ENCODE peak calls at places on chromosomes 13 and 19, in five cellular contexts. B is neuronal stem cell, W is H1, K is IMR-90, T is mesenchymal stem cell. I is an unnamed sample.
A peak's percentile ranks its signal among the peaks of the same experiment; 100 is the strongest.

GRCh38 chr13:93116809-93117208 is 109.8 kb upstream of the GPC6 start:
- DNase-seq in T (no peak), B (no peak), W (no peak), K (no peak), I (peak; percentile 30)

GRCh38 chr19:30113182-30113581 is 171.1 kb downstream of the URI1 start:
- DNase-seq in T (no peak), K (no peak), B (no peak), W (no peak), I (no peak)

GRCh38 chr19:12778020-12778904 is 2.9 kb upstream of the HOOK2 start:
- DNase-seq in B (no peak), W (peak; percentile 76), K (peak; percentile 75), T (peak; percentile 94), I (peak; percentile 70)

GRCh38 chr19:16366433-16367268 is 42.0 kb downstream of the KLF2 start:
- DNase-seq in T (no peak), K (no peak), W (no peak), B (no peak), I (no peak)

GRCh38 chr19:15015946-15016542 is 33.2 kb upstream of the CASP14 start:
- DNase-seq in K (no peak), B (peak; percentile 54), W (no peak), T (no peak), I (peak; percentile 40)

GRCh38 chr13:98888222-98888889 is 89.5 kb downstream of the DOCK9 start:
- DNase-seq in K (no peak), W (no peak), B (no peak), T (no peak), I (peak; percentile 51)

GRCh38 chr13:85665286-85665685 is 133.9 kb downstream of the SLITRK6 start:
- DNase-seq in T (peak; percentile 39), K (peak; percentile 82), W (no peak), B (no peak), I (peak; percentile 13)

GRCh38 chr13:113551081-113552000 is 33.2 kb upstream of the TFDP1 start:
- DNase-seq in B (no peak), K (no peak), T (no peak), W (peak; percentile 23), I (no peak)

GRCh38 chr13:29140277-29140676 is 320.1 kb downstream of the MTUS2 start:
- DNase-seq in W (no peak), B (no peak), T (peak; percentile 88), K (no peak), I (peak; percentile 60)

GRCh38 chr13:37313383-37313782 is 207.9 kb upstream of the CSNK1A1L start:
- DNase-seq in T (no peak), K (peak; percentile 92), B (no peak), W (no peak), I (no peak)

GRCh38 chr19:14487370-14488125 is 8.4 kb downstream of the GIPC1 start:
- DNase-seq in B (no peak), W (no peak), T (no peak), K (peak; percentile 45), I (no peak)

GRCh38 chr13:113052971-113053370 is 52.6 kb upstream of the F7 start:
- DNase-seq in B (no peak), W (no peak), T (no peak), K (no peak), I (no peak)

GRCh38 chr19:16470911-16471811 is 609 bp downstream of the EPS15L1 start:
- DNase-seq in K (peak; percentile 55), W (peak; percentile 62), T (peak; percentile 49), B (no peak), I (peak; percentile 26)

GRCh38 chr13:73745190-73745589 is 389.0 kb downstream of the KLF12 start:
- DNase-seq in T (no peak), B (no peak), W (no peak), K (no peak), I (no peak)

GRCh38 chr19:45897413-45897812 is 5.0 kb downstream of the MYPOP start:
- DNase-seq in W (no peak), B (no peak), K (no peak), T (no peak), I (no peak)

GRCh38 chr19:40685016-40685526 is 5.4 kb downstream of the NUMBL start:
- DNase-seq in B (no peak), T (no peak), W (no peak), K (no peak), I (no peak)

GRCh38 chr19:55484571-55485438 is at the start of gene NAT14:
- DNase-seq in W (peak; percentile 97), B (peak; percentile 86), K (peak; percentile 48), T (peak; percentile 86), I (peak; percentile 93)

GRCh38 chr13:61286148-61286745 is 129.4 kb downstream of the PCDH20 start:
- DNase-seq in K (no peak), T (no peak), B (peak; percentile 2), W (peak; percentile 51), I (peak; percentile 74)

GRCh38 chr19:590396-590745 is 690 bp downstream of the HCN2 start:
- DNase-seq in W (no peak), K (peak; percentile 30), B (no peak), T (no peak), I (no peak)

GRCh38 chr19:45809643-45810159 is 5.4 kb downstream of the RSPH6A start:
- DNase-seq in T (peak; percentile 86), B (no peak), W (no peak), K (peak; percentile 83), I (peak; percentile 51)

GRCh38 chr19:40348125-40348913 is at the start of the genes C19orf47 and PLD3:
- DNase-seq in T (peak; percentile 99), B (peak; percentile 97), W (peak; percentile 96), K (peak; percentile 99), I (peak; percentile 99)

GRCh38 chr13:39779337-39780270 is 124.1 kb downstream of the COG6 start:
- DNase-seq in B (no peak), T (peak; percentile 48), K (peak; percentile 36), W (no peak), I (no peak)

GRCh38 chr13:21530656-21531055 is 71.6 kb upstream of the ZDHHC20 start:
- DNase-seq in W (no peak), B (no peak), K (no peak), T (no peak), I (no peak)
- H3K27me3 ChIP-seq in W (no peaks in the 10 kb centered on the region), B (no peaks in the 10 kb centered on the region), K (no peaks in the 10 kb centered on the region), T (no peaks in the 10 kb centered on the region), I (no peaks in the 10 kb centered on the region)

GRCh38 chr19:11528551-11529341 is at the start of gene ECSIT:
- DNase-seq in B (peak; percentile 97), T (peak; percentile 100), K (peak; percentile 98), W (peak; percentile 94), I (peak; percentile 99)
- H4K8ac ChIP-seq in B (no peak within 1 kb of the TSS), T (peak within 1 kb of the TSS; percentile 86), K (peak within 1 kb of the TSS; percentile 63), W (peak within 1 kb of the TSS; percentile 100), I (no peak within 1 kb of the TSS)

DNA sequence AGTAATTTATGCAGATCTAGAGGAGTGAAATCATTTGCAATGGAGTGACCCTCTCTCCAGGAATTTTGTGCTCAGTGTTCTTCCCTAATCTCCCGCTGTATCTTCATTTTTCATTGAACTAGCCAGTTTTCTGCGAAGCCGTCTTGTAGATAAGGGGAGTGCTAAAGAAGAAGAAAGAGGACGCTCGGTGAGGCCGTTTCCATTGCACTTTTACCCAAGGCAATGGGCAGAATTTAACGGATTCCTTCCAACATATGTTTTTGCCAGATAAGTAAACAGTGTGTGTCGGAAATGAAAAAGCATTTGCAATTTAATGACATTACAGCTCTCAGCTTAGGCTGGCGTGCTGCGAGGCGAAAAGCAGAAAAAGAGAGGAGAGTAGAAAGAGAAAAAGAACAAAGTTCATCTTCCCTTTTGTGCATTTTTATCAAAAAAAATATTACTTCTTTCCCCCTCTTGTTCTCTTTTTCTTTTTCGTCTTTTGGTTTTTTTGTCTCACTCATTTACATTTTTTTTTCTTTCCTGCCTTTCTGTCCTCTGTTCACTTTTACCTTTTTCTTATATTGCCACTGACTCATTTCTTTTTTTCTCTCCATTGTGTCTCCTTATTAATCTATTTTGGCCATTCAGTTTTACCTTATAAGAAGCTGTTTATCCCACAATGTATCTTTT is 49.9 kb downstream of the SOX21 start:
- DNase-seq in K (no peak), B (no peak), W (no peak), T (no peak), I (no peak)
- H3K27me3 ChIP-seq in K (peaks cover 47% of the 10 kb centered on the region), B (no peaks in the 10 kb centered on the region), W (no peaks in the 10 kb centered on the region), T (peaks cover 37% of the 10 kb centered on the region), I (no peaks in the 10 kb centered on the region)

DNA sequence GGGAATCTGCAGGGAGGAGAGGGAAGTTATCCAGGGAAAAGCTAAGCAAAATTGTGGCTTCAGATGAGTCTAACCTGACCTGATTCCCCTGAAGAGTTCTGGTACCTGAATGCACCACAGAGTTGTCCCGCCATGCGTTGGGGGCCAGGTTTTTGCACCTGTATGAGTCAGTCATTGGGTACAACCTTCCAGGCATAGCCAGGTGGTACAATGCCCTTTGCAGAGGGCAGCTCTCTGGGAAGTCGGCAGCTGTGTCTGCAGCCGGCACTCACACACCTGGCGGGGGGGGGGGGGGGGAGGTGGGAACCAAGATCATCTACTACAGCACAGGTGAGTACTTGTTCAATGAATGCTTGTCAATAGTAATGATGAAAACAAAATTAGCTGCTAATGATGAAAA is 52.5 kb upstream of the GTF3A start:
- DNase-seq in B (no peak), K (no peak), W (no peak), T (no peak), I (no peak)
- H4K8ac ChIP-seq in B (no peak overlapping the region), K (no peak overlapping the region), W (no peak overlapping the region), T (no peak overlapping the region), I (no peak overlapping the region)

DNA sequence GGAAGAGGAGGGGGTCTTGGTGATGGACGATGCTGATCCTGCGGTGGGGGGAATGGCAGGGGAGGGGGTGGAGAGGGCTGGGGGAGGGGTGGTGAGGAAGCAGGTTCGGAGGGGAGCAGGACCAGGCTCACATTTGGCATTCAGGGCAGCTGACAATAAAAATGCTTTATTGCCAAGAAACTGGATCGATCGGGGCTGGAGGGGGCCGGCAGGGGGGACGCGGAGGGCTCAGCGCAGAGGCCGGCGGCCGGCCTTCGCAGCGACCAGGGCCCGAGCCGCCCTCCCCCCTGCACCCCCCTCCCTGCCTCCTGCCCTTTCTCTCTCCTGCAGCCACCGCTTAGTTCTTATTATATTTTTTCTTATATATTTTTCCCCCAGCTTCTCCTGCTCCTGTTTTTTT is 18.1 kb upstream of the POU2F2 start:
- DNase-seq in B (no peak), T (no peak), W (no peak), K (no peak), I (no peak)
- H3K27me3 ChIP-seq in B (peaks cover 8% of the 10 kb centered on the region), T (peaks cover 87% of the 10 kb centered on the region), W (peaks cover 9% of the 10 kb centered on the region), K (peaks cover 84% of the 10 kb centered on the region), I (no peaks in the 10 kb centered on the region)

GRCh38 chr19:58408152-58409009 is at the start of gene ZNF584:
- DNase-seq in W (peak; percentile 93), T (peak; percentile 95), K (peak; percentile 93), B (peak; percentile 95), I (peak; percentile 97)

GRCh38 chr19:58401825-58402433 is 6.5 kb downstream of the RNF225 start:
- DNase-seq in T (no peak), B (no peak), W (no peak), K (no peak), I (no peak)

GRCh38 chr19:58406818-58407657 is 1.4 kb upstream of the ZNF584 start:
- DNase-seq in B (no peak), T (peak; percentile 36), K (no peak), W (no peak), I (peak; percentile 65)

GRCh38 chr19:58409010-58409790 is 751 bp downstream of the ZNF584 start:
- DNase-seq in W (peak; percentile 58), K (peak; percentile 22), B (no peak), T (peak; percentile 49), I (no peak)

DNA sequence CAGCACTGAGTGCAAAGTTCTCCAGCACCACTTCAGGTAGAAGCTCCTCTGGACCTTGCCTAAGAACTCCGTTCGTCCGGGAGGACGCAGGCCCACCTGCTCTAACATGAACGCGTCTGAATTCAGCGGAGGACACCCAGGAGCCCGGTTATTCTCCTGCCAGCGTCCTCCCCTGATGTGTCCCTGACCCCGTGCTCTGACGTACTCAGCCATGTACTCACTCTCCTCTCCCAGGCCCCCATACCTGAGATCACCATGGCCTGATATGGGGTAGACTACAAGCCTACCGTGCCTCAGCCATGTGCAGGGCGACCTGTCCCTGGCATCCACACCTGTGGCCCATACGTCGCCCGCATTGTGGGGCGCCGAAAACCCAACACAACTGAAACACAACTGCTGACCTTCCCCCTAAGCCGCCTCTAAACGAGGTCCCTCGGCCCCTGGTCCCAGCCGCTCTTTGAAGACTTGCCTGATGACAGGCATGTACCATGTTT is 744 bp upstream of the ZNF584 start:
- DNase-seq in T (peak; percentile 37), B (no peak), K (peak; percentile 25), W (no peak), I (peak; percentile 44)
- H4K8ac ChIP-seq in T (peak overlapping the region; percentile 86), B (no peak overlapping the region), K (peak overlapping the region; percentile 96), W (peak overlapping the region; percentile 81), I (no peak overlapping the region)